ENCODE peak calls at places on chromosomes 13 and 19, in six cellular contexts. Z is HEK293T, N is NCI-H2171 treated with DMSO at 0.1 percent for 48 hours, K is progenitor cell of endocrine pancreas, I is breast epithelium, D is Calu3. R is an unnamed sample.
A peak's percentile ranks its signal among the peaks of the same experiment; 100 is the strongest.

GRCh38 chr13:51821666-51822065 is 17.7 kb upstream of the DHRS12 start:
- DNase-seq in D (no peak), Z (no peak), K (no peak), N (peak; percentile 88), I (no peak), R (no peak)

GRCh38 chr19:6115992-6116391 is 5.7 kb upstream of the RFX2 start:
- DNase-seq in N (no peak), K (no peak), I (no peak), D (no peak), Z (no peak), R (no peak)

GRCh38 chr13:99903140-99903539 is 68.4 kb downstream of the ZIC5 start:
- DNase-seq in I (no peak), K (no peak), Z (no peak), N (no peak), D (no peak), R (no peak)

GRCh38 chr13:99658266-99658991 is 157.2 kb downstream of the TM9SF2 start:
- DNase-seq in K (peak; percentile 43), I (peak; percentile 57), N (peak; percentile 93), Z (no peak), D (peak; percentile 19), R (peak; percentile 32)

GRCh38 chr13:27367570-27367969 is 56.8 kb upstream of the GTF3A start:
- DNase-seq in K (no peak), D (no peak), N (no peak), I (no peak), Z (no peak), R (no peak)

GRCh38 chr13:108288741-108289140 is 19.2 kb downstream of the TNFSF13B start:
- DNase-seq in I (no peak), Z (no peak), N (no peak), K (no peak), D (no peak), R (no peak)

GRCh38 chr19:33557720-33558119 is 36.1 kb upstream of the PEPD start:
- DNase-seq in K (no peak), I (peak; percentile 15), Z (no peak), N (no peak), D (no peak), R (no peak)

GRCh38 chr19:17751103-17751911 is at the start of gene FCHO1:
- DNase-seq in Z (no peak), K (no peak), N (no peak), I (no peak), D (no peak), R (no peak)

GRCh38 chr19:5172859-5173577 is 167.6 kb downstream of the PTPRS start:
- DNase-seq in Z (no peak), D (peak; percentile 63), I (no peak), K (no peak), N (no peak), R (no peak)

GRCh38 chr13:37777676-37778075 is 91.9 kb downstream of the TRPC4 start:
- DNase-seq in K (no peak), I (no peak), D (no peak), Z (no peak), N (no peak), R (no peak)

GRCh38 chr19:6660930-6661329 is 9.0 kb downstream of the TNFSF14 start:
- DNase-seq in Z (no peak), K (no peak), N (no peak), I (no peak), D (no peak), R (no peak)

GRCh38 chr19:10418281-10419199 is 1.8 kb upstream of the PDE4A start:
- DNase-seq in D (no peak), N (peak; percentile 75), I (no peak), K (no peak), Z (no peak), R (no peak)

GRCh38 chr13:39530996-39531395 is 72.0 kb downstream of the LHFPL6 start:
- DNase-seq in D (no peak), N (no peak), K (no peak), I (no peak), Z (no peak), R (no peak)

GRCh38 chr13:91805605-91806004 is 407.2 kb downstream of the GPC5 start:
- DNase-seq in Z (no peak), I (no peak), N (peak; percentile 27), K (no peak), D (no peak), R (no peak)

GRCh38 chr19:12665281-12665573 is 1.3 kb downstream of the MAN2B1 start:
- DNase-seq in D (no peak), I (no peak), K (no peak), N (no peak), Z (no peak), R (no peak)

GRCh38 chr19:48329167-48329891 is 4.0 kb downstream of the EMP3 start:
- DNase-seq in K (no peak), N (peak; percentile 45), D (peak; percentile 60), I (no peak), Z (no peak), R (no peak)

GRCh38 chr13:108961542-108962125 is 332.2 kb downstream of the MYO16 start:
- DNase-seq in Z (peak; percentile 17), N (peak; percentile 69), K (no peak), D (no peak), I (no peak), R (no peak)

GRCh38 chr19:17564783-17565182 is 9.3 kb downstream of the COLGALT1 start:
- DNase-seq in N (no peak), K (no peak), Z (peak; percentile 1), I (no peak), D (no peak), R (no peak)

GRCh38 chr13:110108348-110109139 is 198.4 kb downstream of the COL4A1 start:
- DNase-seq in N (no peak), D (peak; percentile 60), I (peak; percentile 77), Z (peak; percentile 38), K (peak; percentile 59), R (peak; percentile 33)

GRCh38 chr13:44578064-44578394 is 1.9 kb upstream of the TSC22D1 start:
- DNase-seq in I (no peak), D (no peak), N (no peak), Z (no peak), K (no peak), R (no peak)

GRCh38 chr19:52640916-52641315 is 2.8 kb upstream of the ZNF83 start:
- DNase-seq in I (no peak), N (no peak), K (no peak), Z (no peak), D (no peak), R (no peak)

GRCh38 chr19:39499082-39499642 is 415 bp downstream of the DLL3 start:
- DNase-seq in I (no peak), Z (no peak), N (peak; percentile 59), K (no peak), D (peak; percentile 47), R (no peak)

R was measured in hypothalamus.